ENCODE peak calls at places on chromosomes 13 and 19, in six cellular contexts. One of them, this sample, is unnamed.

GRCh38 chr19:1283207-1283916 is 2.3 kb upstream of the EFNA2 start:
- DNase-seq in NCI-H69: no peak
- DNase-seq in C1 segment of cervical spinal cord: no peak
- DNase-seq in A172: no peak
- DNase-seq in NCI-H2081: no peak
- DNase-seq in M059J: no peak
- DNase-seq in this sample: no peak

GRCh38 chr19:3970313-3970807 is 539 bp downstream of the DAPK3 start:
- DNase-seq in M059J: no peak
- DNase-seq in C1 segment of cervical spinal cord: no peak
- DNase-seq in A172: no peak
- DNase-seq in NCI-H69: no peak
- DNase-seq in NCI-H2081: no peak
- DNase-seq in this sample: no peak

GRCh38 chr19:3668331-3669133 is 31.7 kb downstream of the PIP5K1C start:
- DNase-seq in M059J: no peak
- DNase-seq in NCI-H2081: no peak
- DNase-seq in A172: no peak
- DNase-seq in NCI-H69: no peak
- DNase-seq in C1 segment of cervical spinal cord: no peak
- DNase-seq in this sample: no peak

GRCh38 chr19:51701468-51702100 is 8.5 kb downstream of the SPACA6 start:
- DNase-seq in C1 segment of cervical spinal cord: no peak
- DNase-seq in NCI-H69: no peak
- DNase-seq in NCI-H2081: no peak
- DNase-seq in M059J: no peak
- DNase-seq in A172: no peak
- DNase-seq in this sample: no peak

GRCh38 chr13:76975863-76976262 is 16.0 kb upstream of the CLN5 start:
- DNase-seq in M059J: no peak
- DNase-seq in NCI-H2081: no peak
- DNase-seq in NCI-H69: no peak
- DNase-seq in C1 segment of cervical spinal cord: no peak
- DNase-seq in A172: no peak
- DNase-seq in this sample: no peak

GRCh38 chr19:53879145-53880037 is 2.6 kb upstream of the PRKCG start:
- DNase-seq in NCI-H69: peak
- DNase-seq in A172: peak
- DNase-seq in C1 segment of cervical spinal cord: peak
- DNase-seq in M059J: peak
- DNase-seq in NCI-H2081: no peak
- DNase-seq in this sample: peak

GRCh38 chr19:7969560-7969949 is 26.1 kb upstream of the TIMM44 start:
- DNase-seq in A172: no peak
- DNase-seq in NCI-H2081: no peak
- DNase-seq in C1 segment of cervical spinal cord: no peak
- DNase-seq in NCI-H69: no peak
- DNase-seq in M059J: no peak
- DNase-seq in this sample: no peak

GRCh38 chr19:8334458-8335342 is 8.4 kb downstream of the KANK3 start:
- DNase-seq in NCI-H2081: peak
- DNase-seq in A172: peak
- DNase-seq in NCI-H69: peak
- DNase-seq in C1 segment of cervical spinal cord: no peak
- DNase-seq in M059J: peak
- DNase-seq in this sample: peak

GRCh38 chr19:55178781-55179569 is 1.1 kb downstream of the SYT5 start:
- DNase-seq in M059J: peak
- DNase-seq in A172: peak
- DNase-seq in NCI-H2081: peak
- DNase-seq in C1 segment of cervical spinal cord: peak
- DNase-seq in NCI-H69: peak
- DNase-seq in this sample: no peak

GRCh38 chr13:20610006-20610405 is 43.0 kb downstream of the IFT88 start:
- DNase-seq in M059J: no peak
- DNase-seq in C1 segment of cervical spinal cord: no peak
- DNase-seq in NCI-H2081: no peak
- DNase-seq in NCI-H69: no peak
- DNase-seq in A172: no peak
- DNase-seq in this sample: no peak

GRCh38 chr19:14556662-14557188 is 15.1 kb downstream of the NDUFB7 start:
- DNase-seq in C1 segment of cervical spinal cord: peak
- DNase-seq in M059J: peak
- DNase-seq in NCI-H2081: no peak
- DNase-seq in NCI-H69: peak
- DNase-seq in A172: peak
- DNase-seq in this sample: peak

GRCh38 chr19:34505321-34506025 is 23.9 kb downstream of the WTIP start:
- DNase-seq in C1 segment of cervical spinal cord: no peak
- DNase-seq in A172: no peak
- DNase-seq in NCI-H69: no peak
- DNase-seq in M059J: no peak
- DNase-seq in NCI-H2081: no peak
- DNase-seq in this sample: no peak

GRCh38 chr13:101919541-101920306 is 467.2 kb downstream of the ITGBL1 start:
- DNase-seq in C1 segment of cervical spinal cord: no peak
- DNase-seq in A172: peak
- DNase-seq in NCI-H2081: peak
- DNase-seq in M059J: peak
- DNase-seq in NCI-H69: peak
- DNase-seq in this sample: no peak

GRCh38 chr19:1064661-1065605 is 2.0 kb upstream of the ARHGAP45 start:
- DNase-seq in NCI-H69: peak
- DNase-seq in A172: no peak
- DNase-seq in NCI-H2081: no peak
- DNase-seq in C1 segment of cervical spinal cord: peak
- DNase-seq in M059J: peak
- DNase-seq in this sample: peak

GRCh38 chr19:7852851-7853759 is 21.1 kb downstream of the PRR36 start:
- DNase-seq in C1 segment of cervical spinal cord: peak
- DNase-seq in M059J: no peak
- DNase-seq in A172: no peak
- DNase-seq in NCI-H69: peak
- DNase-seq in NCI-H2081: peak
- DNase-seq in this sample: peak

GRCh38 chr19:52188822-52189744 is 769 bp upstream of the PPP2R1A start:
- DNase-seq in NCI-H2081: peak
- DNase-seq in A172: no peak
- DNase-seq in NCI-H69: peak
- DNase-seq in M059J: no peak
- DNase-seq in C1 segment of cervical spinal cord: peak
- DNase-seq in this sample: peak

GRCh38 chr19:5743640-5744039 is 23.2 kb downstream of the CATSPERD start:
- DNase-seq in A172: no peak
- DNase-seq in NCI-H69: no peak
- DNase-seq in C1 segment of cervical spinal cord: no peak
- DNase-seq in M059J: peak
- DNase-seq in NCI-H2081: no peak
- DNase-seq in this sample: no peak

GRCh38 chr19:41734585-41734984 is 20.7 kb upstream of the CEACAM6 start:
- DNase-seq in NCI-H2081: peak
- DNase-seq in M059J: no peak
- DNase-seq in C1 segment of cervical spinal cord: no peak
- DNase-seq in A172: no peak
- DNase-seq in NCI-H69: peak
- DNase-seq in this sample: no peak

GRCh38 chr13:73521291-73521626 is 462.5 kb downstream of the KLF5 start:
- DNase-seq in A172: no peak
- DNase-seq in NCI-H69: peak
- DNase-seq in NCI-H2081: no peak
- DNase-seq in C1 segment of cervical spinal cord: no peak
- DNase-seq in M059J: peak
- DNase-seq in this sample: no peak

GRCh38 chr13:44283598-44283997 is 90.0 kb upstream of the SERP2 start:
- DNase-seq in NCI-H2081: no peak
- DNase-seq in M059J: no peak
- DNase-seq in NCI-H69: no peak
- DNase-seq in A172: no peak
- DNase-seq in C1 segment of cervical spinal cord: no peak
- DNase-seq in this sample: no peak

GRCh38 chr19:45468159-45468651 is 409 bp downstream of the FOSB start:
- DNase-seq in C1 segment of cervical spinal cord: no peak
- DNase-seq in A172: no peak
- DNase-seq in NCI-H2081: no peak
- DNase-seq in NCI-H69: no peak
- DNase-seq in M059J: no peak
- DNase-seq in this sample: peak

GRCh38 chr13:93262729-93263128 is 36.1 kb downstream of the GPC6 start:
- DNase-seq in NCI-H2081: no peak
- DNase-seq in C1 segment of cervical spinal cord: no peak
- DNase-seq in A172: peak
- DNase-seq in M059J: peak
- DNase-seq in NCI-H69: no peak
- DNase-seq in this sample: peak

GRCh38 chr13:73201601-73202000 is 142.8 kb downstream of the KLF5 start:
- DNase-seq in C1 segment of cervical spinal cord: no peak
- DNase-seq in A172: no peak
- DNase-seq in NCI-H69: no peak
- DNase-seq in NCI-H2081: no peak
- DNase-seq in M059J: no peak
- DNase-seq in this sample: no peak

GRCh38 chr13:59950201-59950730 is 213.5 kb downstream of the DIAPH3 start:
- DNase-seq in C1 segment of cervical spinal cord: no peak
- DNase-seq in NCI-H2081: no peak
- DNase-seq in NCI-H69: peak
- DNase-seq in A172: no peak
- DNase-seq in M059J: no peak
- DNase-seq in this sample: no peak